ENCODE peak calls at places on chromosomes 6 and 20, in four cellular contexts. Q is GM12878, R is upper lobe of left lung, F is A549. C is an unnamed sample. For H3K4me1, the result is how much of the 10 kb centered on the place peaks cover.

GRCh38 chr6:147055821-147056392 is 148.3 kb upstream of the STXBP5 start:
- ATAC-seq in F (no peak), Q (no peak), R (no peak), C (no peak)

GRCh38 chr20:49890651-49891361 is 24.5 kb downstream of the SPATA2 start:
- ATAC-seq in Q (no peak), R (no peak), F (peak), C (no peak)

GRCh38 chr6:156776470-156776840 is 723 bp upstream of the ARID1B start:
- ATAC-seq in Q (peak), F (no peak), R (no peak), C (no peak)

GRCh38 chr6:151098166-151098565 is 141.6 kb upstream of the AKAP12 start:
- ATAC-seq in Q (no peak), F (no peak), R (no peak), C (no peak)

GRCh38 chr6:118799826-118800225 is 94.1 kb upstream of the ASF1A start:
- ATAC-seq in F (peak), Q (no peak), R (no peak), C (no peak)

GRCh38 chr6:138455746-138456392 is 43.4 kb downstream of the NHSL1 start:
- ATAC-seq in F (no peak), R (peak), Q (peak), C (no peak)

GRCh38 chr6:156917213-156917612 is 140.0 kb downstream of the ARID1B start:
- ATAC-seq in Q (peak), R (no peak), F (no peak), C (no peak)

GRCh38 chr6:21665101-21665435 is 71.5 kb downstream of the SOX4 start:
- ATAC-seq in F (peak), R (peak), Q (no peak), C (peak)

GRCh38 chr6:43278524-43279078 is 19.5 kb upstream of the SLC22A7 start:
- ATAC-seq in F (peak), Q (no peak), R (no peak), C (no peak)

GRCh38 chr6:43308101-43308989 is at the start of gene CRIP3:
- ATAC-seq in F (peak), Q (peak), R (peak), C (peak)

GRCh38 chr6:130019796-130020105 is 1.4 kb downstream of the L3MBTL3 start:
- ATAC-seq in Q (no peak), R (peak), F (no peak), C (no peak)

GRCh38 chr6:13012977-13013680 is 296.6 kb downstream of the PHACTR1 start:
- ATAC-seq in Q (no peak), F (no peak), R (peak), C (no peak)

GRCh38 chr6:154606860-154607259 is 96.4 kb upstream of the CNKSR3 start:
- ATAC-seq in F (no peak), R (no peak), Q (peak), C (no peak)

GRCh38 chr6:62615366-62616015 is 329.5 kb upstream of the KHDRBS2 start:
- ATAC-seq in F (no peak), Q (no peak), R (peak), C (no peak)

DNA sequence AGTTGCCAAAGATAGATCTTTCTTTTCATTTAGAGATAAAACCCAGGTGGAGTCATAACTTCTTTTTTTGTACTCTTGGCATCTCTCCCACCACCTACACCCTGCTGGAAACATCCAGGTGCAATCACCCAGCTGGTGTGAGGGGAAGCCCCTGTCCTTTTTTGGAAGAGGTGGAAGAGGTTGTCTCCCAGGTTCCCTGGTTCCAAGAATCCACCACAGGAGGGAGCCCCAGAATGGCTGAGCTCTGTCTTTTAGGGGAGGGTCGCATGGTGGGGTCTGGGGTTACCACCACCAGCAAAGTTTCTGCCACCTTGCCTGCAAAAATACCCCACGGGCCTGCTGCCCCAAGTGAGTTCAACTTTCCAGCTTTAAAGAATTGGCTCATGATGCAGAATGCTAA is 10.8 kb downstream of the SMOC2 start:
- ATAC-seq in F (no peak), R (no peak), Q (no peak), C (no peak)
- TF ChIP-seq CTCF in F (no peak), R (no peak), Q (no peak), C (no peak)

GRCh38 chr6:166782541-166782940 is 155.5 kb upstream of the RPS6KA2 start:
- ATAC-seq in R (no peak), Q (no peak), F (no peak), C (no peak)
- TF ChIP-seq EP300 in R (no peak), Q (no peak), F (no peak), C (no peak)

GRCh38 chr20:57308451-57309410 is 20.9 kb upstream of the SPO11 start:
- ATAC-seq in R (no peak), F (no peak), Q (no peak), C (no peak)
- H3K4me1 ChIP-seq in R (under half), F (under half), Q (under half), C (under half)

GRCh38 chr20:20465259-20465658 is 97.4 kb downstream of the INSM1 start:
- ATAC-seq in F (peak), Q (peak), R (no peak), C (no peak)
- TF ChIP-seq CTCF in F (peak), Q (peak), R (no peak), C (no peak)

GRCh38 chr6:14501914-14502313 is 384.3 kb downstream of the CD83 start:
- ATAC-seq in R (no peak), Q (no peak), F (no peak), C (no peak)
- TF ChIP-seq EP300 in R (no peak), Q (no peak), F (no peak), C (no peak)

GRCh38 chr6:27144740-27145079 is 102.8 kb upstream of the PRSS16 start:
- ATAC-seq in Q (no peak), F (no peak), R (no peak), C (no peak)
- H3K4me1 ChIP-seq in Q (under half), F (under half), R (under half), C (under half)

GRCh38 chr6:90860822-90861601 is 274.1 kb upstream of the MAP3K7 start:
- ATAC-seq in Q (peak), F (peak), R (no peak), C (no peak)
- TF ChIP-seq CTCF in Q (peak), F (no peak), R (no peak), C (no peak)

C was measured in gastroesophageal sphincter.